ENCODE peak calls at places on chromosomes 7 and 10, in seven cellular contexts. V is stomach, I is SK-N-SH, A is suprapubic skin, Q is sigmoid colon, M is HepG2, F is K562. Z is an unnamed sample.

GRCh38 chr10:119375574-119376265 is 166.8 kb downstream of the RGS10 start:
- DNase-seq in I (no peak), M (no peak), A (no peak), F (no peak), V (peak; percentile 38), Q (no peak), Z (no peak)

GRCh38 chr10:117005454-117006055 is 568 bp upstream of the SHTN1 start:
- DNase-seq in I (no peak), Q (no peak), A (no peak), M (peak; percentile 37), V (no peak), F (peak; percentile 46), Z (peak; percentile 9)

GRCh38 chr10:3834410-3834809 is 49.4 kb upstream of the KLF6 start:
- DNase-seq in Q (no peak), V (no peak), I (no peak), A (no peak), F (no peak), M (no peak), Z (no peak)

GRCh38 chr10:33143160-33143728 is 185.2 kb upstream of the ITGB1 start:
- DNase-seq in V (no peak), A (peak; percentile 37), M (peak; percentile 42), Q (peak; percentile 15), I (no peak), F (no peak), Z (no peak)

GRCh38 chr10:60353519-60354258 is 36.0 kb downstream of the ANK3 start:
- DNase-seq in A (no peak), Q (no peak), V (no peak), F (peak; percentile 90), M (no peak), I (no peak), Z (no peak)

GRCh38 chr10:45179716-45180115 is 135.7 kb downstream of the OR13A1 start:
- DNase-seq in V (no peak), I (peak; percentile 13), M (no peak), F (no peak), A (no peak), Q (peak; percentile 66), Z (no peak)

GRCh38 chr7:86911703-86912102 is 147.8 kb downstream of the ELAPOR2 start:
- DNase-seq in Q (no peak), V (no peak), F (no peak), A (no peak), I (no peak), M (peak; percentile 3), Z (no peak)

GRCh38 chr7:79723833-79724608 is 270.6 kb upstream of the MAGI2 start:
- DNase-seq in I (no peak), M (no peak), Q (no peak), V (no peak), F (no peak), A (no peak), Z (no peak)

GRCh38 chr10:24718031-24718855 is 5.4 kb downstream of the ARHGAP21 start:
- DNase-seq in A (no peak), I (no peak), F (no peak), M (peak; percentile 62), Q (no peak), V (no peak), Z (no peak)

GRCh38 chr10:32948451-32948850 is 9.6 kb downstream of the ITGB1 start:
- DNase-seq in V (no peak), I (no peak), F (peak; percentile 62), M (peak; percentile 87), A (no peak), Q (no peak), Z (no peak)

GRCh38 chr7:136993377-136993776 is 124.9 kb downstream of the CHRM2 start:
- DNase-seq in A (no peak), I (no peak), M (no peak), F (no peak), V (no peak), Q (no peak), Z (no peak)

GRCh38 chr10:97171001-97171400 is 14.8 kb downstream of the SLIT1 start:
- DNase-seq in Q (no peak), A (no peak), I (no peak), M (no peak), V (no peak), F (no peak), Z (no peak)

GRCh38 chr7:120077777-120078176 is 195.2 kb upstream of the KCND2 start:
- DNase-seq in I (no peak), F (no peak), Q (no peak), M (no peak), A (no peak), V (no peak), Z (no peak)
- TF ChIP-seq EP300 in I (no peak), F (no peak), Q (no peak), M (no peak), A (no peak), V (no peak), Z (no peak)

GRCh38 chr10:130136214-130137076 is at the start of gene GLRX3:
- DNase-seq in I (peak; percentile 98), A (peak; percentile 93), M (peak; percentile 68), Q (peak; percentile 92), V (peak; percentile 92), F (peak; percentile 86), Z (peak; percentile 92)
- TF ChIP-seq POLR2AphosphoS5 in I (peak; percentile 90), A (peak; percentile 76), M (peak; percentile 79), Q (peak; percentile 91), V (peak; percentile 87), F (peak; percentile 36), Z (peak; percentile 78)

DNA sequence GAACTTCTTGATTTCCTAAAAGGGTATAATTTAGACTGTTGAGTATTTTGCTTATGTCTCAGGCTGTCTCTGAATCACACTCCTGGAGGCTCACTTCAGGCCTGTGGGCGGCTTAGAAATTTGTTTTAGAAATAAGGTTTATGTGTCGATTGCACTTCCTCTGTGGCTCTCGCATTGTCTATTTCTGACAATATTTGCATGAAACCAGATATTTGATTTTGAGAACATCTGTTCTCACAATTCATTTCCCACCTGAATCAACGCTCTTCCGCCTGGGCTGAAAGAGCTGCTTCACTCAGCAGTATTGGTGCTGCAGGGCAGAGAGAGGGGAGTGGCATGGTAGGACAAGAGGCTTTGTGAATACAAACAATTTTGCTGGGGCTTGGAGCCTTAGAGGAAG is 262.0 kb downstream of the ADRA2A start:
- DNase-seq in M (no peak), A (no peak), I (no peak), F (no peak), V (no peak), Q (no peak), Z (peak; percentile 24)
- H3K36me3 ChIP-seq in M (no peaks in the 10 kb centered on the region), A (no peaks in the 10 kb centered on the region), I (no peaks in the 10 kb centered on the region), F (no peaks in the 10 kb centered on the region), V (no peaks in the 10 kb centered on the region), Q (no peaks in the 10 kb centered on the region), Z (no peaks in the 10 kb centered on the region)

GRCh38 chr7:158829342-158830210 is at the start of gene ESYT2:
- DNase-seq in M (peak; percentile 83), A (peak; percentile 99), Q (peak; percentile 99), I (peak; percentile 100), V (peak; percentile 98), F (peak; percentile 100), Z (peak; percentile 98)
- TF ChIP-seq EP300 in M (no peak), A (peak; percentile 78), Q (peak; percentile 87), I (peak; percentile 10), V (peak; percentile 87), F (peak; percentile 56), Z (peak; percentile 92)

DNA sequence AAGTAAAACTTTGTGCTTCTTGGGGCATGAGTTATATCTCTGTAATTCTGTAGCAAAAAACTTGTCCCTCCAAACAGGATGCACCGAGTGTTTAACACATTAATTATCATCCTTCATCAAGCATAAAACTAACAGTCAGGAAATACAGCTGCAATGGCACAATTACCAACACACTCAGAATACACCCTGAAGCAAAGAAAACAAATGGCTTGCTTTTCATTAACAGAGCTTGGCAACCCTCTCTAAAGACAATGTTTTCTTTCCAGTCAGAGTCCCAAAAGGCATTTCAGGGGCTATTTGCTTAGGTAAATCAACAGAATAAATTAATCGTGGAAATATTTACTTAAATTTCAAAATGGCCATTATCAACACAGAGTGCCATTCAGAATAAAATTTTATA is 107.7 kb downstream of the ICA1 start:
- DNase-seq in I (peak; percentile 31), V (no peak), F (no peak), A (no peak), Q (no peak), M (no peak), Z (no peak)
- TF ChIP-seq POLR2AphosphoS5 in I (no peak), V (no peak), F (no peak), A (no peak), Q (no peak), M (no peak), Z (no peak)

DNA sequence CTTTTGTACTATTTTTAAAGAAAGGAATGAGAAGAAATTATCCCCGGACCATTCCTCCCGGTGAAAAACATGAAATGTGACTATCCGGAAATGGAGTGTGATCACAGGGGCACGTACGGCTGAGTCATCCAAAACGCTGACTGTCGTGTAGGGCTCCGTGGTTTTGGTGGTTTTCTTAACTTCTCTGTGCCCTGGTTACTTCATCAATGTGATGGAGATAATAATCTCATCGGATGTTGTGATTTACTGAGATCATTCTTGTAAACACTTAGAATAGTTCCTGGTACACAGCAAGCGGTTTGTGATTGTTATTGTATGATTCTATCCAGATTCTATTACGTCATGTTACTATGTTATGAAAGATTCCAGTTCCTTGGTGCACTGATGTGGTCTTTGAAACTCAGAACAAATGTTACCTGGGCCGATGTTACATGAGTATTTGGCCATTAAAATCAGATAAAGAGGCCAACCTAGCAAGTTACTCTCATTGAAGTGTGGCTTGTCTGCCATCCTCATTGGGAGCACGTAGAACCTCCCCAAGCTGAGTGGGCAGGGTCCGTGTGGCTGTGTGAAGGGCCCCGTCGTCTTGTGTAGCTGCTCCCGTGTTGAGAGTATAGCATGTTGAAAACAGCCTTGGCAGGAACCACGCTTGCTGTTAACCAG is 99.5 kb downstream of the CAMK1D start:
- DNase-seq in M (no peak), A (no peak), I (no peak), Q (no peak), F (peak; percentile 15), V (peak; percentile 34), Z (peak; percentile 43)
- H3K36me3 ChIP-seq in M (no peaks in the 10 kb centered on the region), A (no peaks in the 10 kb centered on the region), I (no peaks in the 10 kb centered on the region), Q (no peaks in the 10 kb centered on the region), F (no peaks in the 10 kb centered on the region), V (no peaks in the 10 kb centered on the region), Z (no peaks in the 10 kb centered on the region)

DNA sequence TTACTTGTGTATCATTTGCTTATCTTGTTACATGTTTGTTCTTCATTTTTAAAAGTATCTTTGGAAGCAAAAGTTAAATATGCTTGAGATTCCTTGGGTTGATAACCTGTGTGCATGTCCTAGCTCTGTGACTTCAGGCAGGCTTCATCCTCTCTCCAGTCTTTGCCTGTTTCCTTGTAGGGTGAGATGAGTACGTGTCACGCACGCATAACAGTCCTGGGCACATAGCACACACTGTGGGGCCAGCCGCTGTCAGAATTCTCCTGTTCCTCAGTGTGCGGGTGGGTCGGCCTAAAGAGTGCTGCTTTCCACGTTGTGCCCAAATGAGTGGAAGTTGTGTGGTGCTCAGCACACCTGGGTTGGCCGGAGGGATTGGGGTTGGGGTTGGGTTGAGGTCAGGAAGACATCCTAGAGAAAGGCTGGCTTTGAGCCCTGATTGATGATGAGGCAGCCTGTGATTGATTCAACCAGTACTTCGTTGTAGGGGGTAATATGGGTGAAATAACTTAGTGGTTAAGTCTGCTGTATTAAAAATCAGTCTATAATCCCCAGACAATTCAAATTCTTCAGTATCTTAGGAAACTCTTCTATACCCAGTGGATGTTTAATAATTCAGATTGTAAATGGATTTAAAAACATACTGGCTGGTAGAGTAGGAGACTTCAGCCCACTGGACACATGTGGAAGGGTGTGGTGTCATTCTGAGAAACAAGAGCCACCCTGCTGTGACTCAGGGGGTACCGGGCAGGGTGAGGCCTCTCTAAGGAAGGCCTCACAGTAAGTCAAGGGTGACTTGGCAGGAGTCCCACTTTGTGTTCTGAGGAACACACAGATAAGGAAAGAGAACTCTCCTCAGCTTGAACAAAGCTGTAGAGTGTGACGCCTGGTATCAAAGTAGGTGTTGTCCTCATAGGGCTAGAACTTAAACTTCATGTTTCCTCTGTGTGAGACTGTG is 54.8 kb downstream of the DAGLB start:
- DNase-seq in I (no peak), V (peak; percentile 89), F (peak; percentile 99), M (no peak), Q (peak; percentile 85), A (no peak), Z (peak; percentile 95)
- TF ChIP-seq EP300 in I (no peak), V (no peak), F (peak; percentile 81), M (no peak), Q (no peak), A (no peak), Z (peak; percentile 60)

Z was measured in transverse colon.